ENCODE peak calls at places on chromosomes 2 and 18, in seven cellular contexts. J, Q, O, C, I, W and L are unnamed samples. For H3K4me1, the result is how much of the 10 kb centered on the place peaks cover.

GRCh38 chr2:105882920-105883319 is 138.2 kb downstream of the NCK2 start:
- DNase-seq in O (no peak), W (no peak), Q (no peak), J (no peak), C (no peak), I (no peak), L (no peak)

GRCh38 chr2:198309673-198310280 is 505.4 kb downstream of the PLCL1 start:
- DNase-seq in W (no peak), O (peak), C (no peak), I (no peak), J (no peak), Q (no peak), L (peak)

GRCh38 chr2:73076701-73077423 is 5.3 kb upstream of the SFXN5 start:
- DNase-seq in O (no peak), J (no peak), C (no peak), W (no peak), I (no peak), Q (no peak), L (no peak)

GRCh38 chr18:70415823-70416488 is 127.1 kb downstream of the SOCS6 start:
- DNase-seq in W (no peak), J (no peak), C (no peak), I (no peak), Q (no peak), O (no peak), L (peak)

GRCh38 chr2:20313659-20314058 is 37.0 kb downstream of the PUM2 start:
- DNase-seq in C (no peak), I (no peak), Q (no peak), J (no peak), O (no peak), W (no peak), L (no peak)

GRCh38 chr2:68811364-68811763 is 59.8 kb downstream of the BMP10 start:
- DNase-seq in O (no peak), Q (peak), W (peak), C (peak), I (peak), J (no peak), L (no peak)

GRCh38 chr2:228767196-228767595 is 503.9 kb downstream of the PID1 start:
- DNase-seq in Q (no peak), C (no peak), W (no peak), I (no peak), O (no peak), J (no peak), L (no peak)

GRCh38 chr2:61707984-61708852 is 145.6 kb downstream of the FAM161A start:
- DNase-seq in Q (no peak), C (no peak), I (no peak), O (no peak), W (no peak), J (peak), L (no peak)

GRCh38 chr2:234629596-234629995 is 132.7 kb upstream of the ARL4C start:
- DNase-seq in I (no peak), C (no peak), W (no peak), J (no peak), Q (no peak), O (no peak), L (no peak)

GRCh38 chr2:48313036-48313877 is 216.7 kb upstream of the STON1 start:
- DNase-seq in C (no peak), O (no peak), W (no peak), Q (no peak), I (no peak), J (no peak), L (no peak)

GRCh38 chr2:39778775-39779751 is at the start of gene THUMPD2:
- DNase-seq in W (peak), J (no peak), Q (peak), O (peak), I (peak), C (peak), L (peak)

GRCh38 chr18:76121049-76121448 is 374.0 kb downstream of the ZNF516 start:
- DNase-seq in I (no peak), Q (no peak), W (no peak), C (no peak), J (no peak), O (no peak), L (no peak)

GRCh38 chr2:148876190-148876588 is 1.2 kb downstream of the KIF5C start:
- DNase-seq in I (no peak), J (no peak), W (no peak), Q (no peak), C (no peak), O (no peak), L (no peak)

GRCh38 chr2:64186698-64187605 is 42.7 kb upstream of the PELI1 start:
- DNase-seq in Q (no peak), J (no peak), C (no peak), I (no peak), O (no peak), W (no peak), L (no peak)

GRCh38 chr2:11969774-11970173 is 223.3 kb downstream of the LPIN1 start:
- DNase-seq in O (no peak), Q (no peak), J (no peak), I (no peak), W (no peak), C (no peak), L (no peak)

GRCh38 chr2:43207553-43208300 is 18.7 kb downstream of the ZFP36L2 start:
- DNase-seq in W (no peak), C (no peak), I (no peak), Q (peak), J (no peak), O (no peak), L (no peak)

GRCh38 chr18:39211461-39211860 is 1645.9 kb upstream of the CELF4 start:
- DNase-seq in J (no peak), O (no peak), I (no peak), W (no peak), Q (no peak), C (no peak), L (no peak)

GRCh38 chr2:54083021-54083420 is 32.4 kb upstream of the ACYP2 start:
- DNase-seq in I (no peak), O (no peak), W (no peak), J (no peak), C (no peak), Q (no peak), L (no peak)

GRCh38 chr2:166573393-166573792 is 79.3 kb upstream of the SCN7A start:
- DNase-seq in I (no peak), O (no peak), C (no peak), J (peak), W (no peak), Q (no peak), L (no peak)

GRCh38 chr2:222671259-222672067 is at the start of gene MOGAT1:
- DNase-seq in C (peak), J (no peak), Q (peak), W (no peak), O (no peak), I (peak), L (peak)

GRCh38 chr2:41698787-41699422 is 348.9 kb upstream of the PKDCC start:
- DNase-seq in O (no peak), C (peak), J (no peak), W (no peak), I (peak), Q (peak), L (no peak)

GRCh38 chr2:211473116-211473515 is 916.7 kb downstream of the CPS1 start:
- DNase-seq in I (no peak), C (no peak), Q (no peak), O (no peak), J (no peak), W (no peak), L (no peak)

GRCh38 chr2:133667085-133667484 is 98.8 kb upstream of the NCKAP5 start:
- DNase-seq in W (no peak), O (no peak), C (no peak), J (no peak), I (no peak), Q (no peak), L (no peak)

GRCh38 chr2:126657636-126658315 is 1.8 kb downstream of the GYPC start:
- DNase-seq in Q (peak), W (peak), J (peak), C (peak), I (peak), O (peak), L (peak)

GRCh38 chr18:50268022-50268747 is 1.9 kb upstream of the CFAP53 start:
- DNase-seq in Q (peak), C (peak), I (peak), J (no peak), W (peak), O (peak), L (peak)

GRCh38 chr2:18404141-18404540 is 156.3 kb downstream of the RDH14 start:
- DNase-seq in Q (no peak), C (no peak), W (no peak), J (no peak), I (no peak), O (no peak), L (no peak)

GRCh38 chr2:129396980-129397599 is 582.4 kb upstream of the RAB6C start:
- DNase-seq in C (no peak), I (no peak), Q (no peak), W (no peak), O (no peak), J (peak), L (no peak)

GRCh38 chr2:85997016-85997970 is 108.4 kb downstream of the POLR1A start:
- DNase-seq in W (no peak), I (peak), Q (no peak), O (no peak), C (peak), J (no peak), L (no peak)

GRCh38 chr18:13493725-13494124 is 232.6 kb downstream of the FAM210A start:
- DNase-seq in C (no peak), W (no peak), I (no peak), Q (no peak), J (no peak), O (no peak), L (no peak)

GRCh38 chr2:149187061-149187460 is 143.3 kb upstream of the LYPD6 start:
- DNase-seq in C (no peak), Q (no peak), I (no peak), O (no peak), W (no peak), J (no peak), L (no peak)

GRCh38 chr2:182360012-182360662 is 66.7 kb downstream of the PDE1A start:
- DNase-seq in Q (no peak), C (peak), J (no peak), O (no peak), I (no peak), W (peak), L (no peak)

GRCh38 chr2:224025874-224026273 is 13.2 kb downstream of the SERPINE2 start:
- DNase-seq in I (no peak), Q (no peak), J (no peak), W (no peak), C (no peak), O (no peak), L (no peak)

GRCh38 chr2:102615620-102616436 is 3.5 kb upstream of the SLC9A2 start:
- DNase-seq in I (no peak), J (peak), Q (peak), C (peak), O (no peak), W (no peak), L (peak)

GRCh38 chr2:113757059-113757657 is 716 bp upstream of the SLC35F5 start:
- DNase-seq in W (no peak), C (no peak), I (peak), O (no peak), J (no peak), Q (no peak), L (peak)

DNA sequence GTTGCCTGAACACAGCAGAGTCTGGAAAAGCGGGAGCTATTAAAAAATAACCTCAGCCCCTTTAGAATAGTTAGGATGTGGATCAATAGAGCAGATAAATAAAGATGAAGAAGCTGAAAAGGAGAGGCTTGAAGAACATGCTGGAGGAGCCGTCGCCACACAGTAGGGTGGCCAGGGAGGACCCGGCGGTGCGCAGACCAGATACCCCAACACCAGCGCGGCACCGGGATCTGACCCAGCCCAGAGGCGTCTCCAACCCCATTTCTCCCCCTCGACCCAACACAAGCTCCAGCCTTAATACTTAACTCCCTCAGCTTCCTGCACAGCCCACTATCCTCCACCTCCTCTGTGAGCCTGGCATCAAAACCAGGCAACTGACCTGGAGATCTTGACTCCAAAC is 16.0 kb downstream of the CYB5A start:
- DNase-seq in C (no peak), W (no peak), O (no peak), I (no peak), J (no peak), Q (no peak), L (no peak)
- H3K4me1 ChIP-seq in C (under half), W (under half), O (under half), I (under half), J (under half), Q (under half), L (under half)

DNA sequence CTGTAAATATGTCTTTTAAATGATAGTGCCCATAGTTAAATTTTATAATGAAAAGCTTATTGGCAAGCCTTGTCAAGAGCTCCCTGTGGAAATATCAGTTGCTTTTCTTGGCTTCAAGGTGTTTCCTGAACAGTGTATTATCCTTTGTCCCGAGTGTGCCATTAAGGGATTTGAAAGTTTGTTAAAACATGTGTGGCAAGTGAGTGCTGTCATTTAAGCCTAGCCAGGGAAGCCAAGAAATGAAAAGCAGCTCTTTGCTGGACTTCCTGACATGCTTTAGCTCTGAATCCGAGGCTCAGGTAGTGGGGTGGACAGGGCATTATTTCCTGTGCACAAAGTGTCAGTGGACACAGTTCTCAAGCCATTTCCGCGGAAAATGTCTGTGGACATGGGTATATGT is 111.5 kb downstream of the DIS3L2 start:
- DNase-seq in W (no peak), Q (no peak), J (no peak), C (no peak), I (no peak), O (no peak), L (no peak)
- H3K4me1 ChIP-seq in W (under half), Q (under half), J (under half), C (under half), I (under half), O (under half), L (under half)

GRCh38 chr2:97931118-97931850 is 64.5 kb downstream of the TMEM131 start:
- DNase-seq in Q (no peak), I (no peak), J (no peak), W (no peak), O (no peak), C (no peak), L (no peak)
- H3K4me1 ChIP-seq in Q (under half), I (under half), J (under half), W (under half), O (under half), C (half or more), L (under half)

GRCh38 chr2:189580662-189581353 is at the start of gene SLC40A1:
- DNase-seq in O (peak), W (peak), C (peak), Q (peak), I (peak), J (no peak), L (peak)
- H3K4me1 ChIP-seq in O (under half), W (under half), C (under half), Q (under half), I (under half), J (under half), L (under half)